ENCODE peak calls at places on chromosomes 2 and 18, in nine cellular contexts. U is sigmoid colon; Y is gastrocnemius medialis; N is activated CD4-positive, alpha-beta T cell treated with anti-CD3 and anti-CD28 coated beads, Interleukin-2, amount 50 U/mL, for 24 hours; Q is activated CD4-positive, alpha-beta memory T cell treated with anti-CD3 and anti-CD28 coated beads, Interleukin-2, amount 10 ng/mL, durations not matched to agents 7 days and 5 days; D is transverse colon; V is foreskin fibroblast; M is right lobe of liver; Z is type B pancreatic cell. L is an unnamed sample.
A peak's percentile ranks its signal among the peaks of the same experiment; 100 is the strongest.

GRCh38 chr18:22946217-22946616 is 13.1 kb downstream of the RBBP8 start:
- DNase-seq in U (no peak), Y (no peak), N (no peak), Q (no peak), D (no peak), V (no peak), M (no peak), Z (no peak), L (no peak)

GRCh38 chr2:231470246-231470900 is 6.1 kb upstream of the NCL start:
- DNase-seq in U (no peak), Y (no peak), N (no peak), Q (no peak), D (no peak), V (no peak), M (no peak), Z (no peak), L (no peak)

GRCh38 chr2:1609040-1609439 is 135.3 kb downstream of the PXDN start:
- DNase-seq in U (no peak), Y (no peak), N (no peak), Q (no peak), D (no peak), V (no peak), M (no peak), Z (no peak), L (no peak)

GRCh38 chr2:19287324-19287723 is 71.1 kb downstream of the OSR1 start:
- DNase-seq in U (no peak), Y (no peak), N (no peak), Q (no peak), D (no peak), V (peak; percentile 6), M (no peak), Z (no peak), L (no peak)

GRCh38 chr2:197071790-197072436 is 145.4 kb upstream of the PGAP1 start:
- DNase-seq in U (no peak), Y (no peak), N (no peak), Q (no peak), D (no peak), V (no peak), M (no peak), Z (no peak), L (no peak)

GRCh38 chr18:28735731-28736130 is 558.8 kb upstream of the CDH2 start:
- DNase-seq in U (no peak), Y (no peak), N (no peak), Q (no peak), D (no peak), V (peak; percentile 45), M (no peak), Z (no peak), L (no peak)

GRCh38 chr2:134438371-134438770 is 184.5 kb downstream of the MGAT5 start:
- DNase-seq in U (no peak), Y (no peak), N (no peak), Q (no peak), D (no peak), V (no peak), M (no peak), Z (no peak), L (no peak)

GRCh38 chr2:25123682-25124081 is 44.7 kb downstream of the POMC start:
- DNase-seq in U (no peak), Y (no peak), N (no peak), Q (no peak), D (no peak), V (no peak), M (no peak), Z (no peak), L (no peak)

GRCh38 chr2:127007652-127008051 is 99.3 kb downstream of the BIN1 start:
- DNase-seq in U (no peak), Y (no peak), N (no peak), Q (no peak), D (no peak), V (peak; percentile 47), M (no peak), Z (no peak), L (no peak)

GRCh38 chr2:168311265-168311925 is 64.0 kb upstream of the STK39 start:
- DNase-seq in U (no peak), Y (no peak), N (no peak), Q (no peak), D (no peak), V (no peak), M (no peak), Z (no peak), L (no peak)